ENCODE peak calls at places on chromosomes 13 and 19, in eight cellular contexts. One of them, this sample, is unnamed.

GRCh38 chr19:51156710-51157109 is 14.6 kb downstream of the SIGLEC7 start:
- DNase-seq in NCI-H1092 treated with DMSO at 0.1 percent for 48 hours: no peak
- DNase-seq in esophagus squamous epithelium: no peak
- DNase-seq in Caco-2: no peak
- DNase-seq in GDM1: no peak
- DNase-seq in NCI-H2081: no peak
- DNase-seq in stimulated activated CD4-positive, alpha-beta T cell treated with anti-CD3 and anti-CD28 coated beads, Interleukin-4, amount 100 ng/mL, for 48 hours: no peak
- DNase-seq in NCI-H446 treated with DMSO at 0.1 percent for 48 hours: no peak
- DNase-seq in this sample: no peak

GRCh38 chr13:73741111-73741510 is 393.1 kb downstream of the KLF12 start:
- DNase-seq in esophagus squamous epithelium: no peak
- DNase-seq in NCI-H1092 treated with DMSO at 0.1 percent for 48 hours: no peak
- DNase-seq in NCI-H2081: no peak
- DNase-seq in NCI-H446 treated with DMSO at 0.1 percent for 48 hours: no peak
- DNase-seq in Caco-2: no peak
- DNase-seq in GDM1: no peak
- DNase-seq in stimulated activated CD4-positive, alpha-beta T cell treated with anti-CD3 and anti-CD28 coated beads, Interleukin-4, amount 100 ng/mL, for 48 hours: no peak
- DNase-seq in this sample: no peak

GRCh38 chr19:43445426-43445825 is 20.0 kb downstream of the LYPD3 start:
- DNase-seq in Caco-2: no peak
- DNase-seq in NCI-H1092 treated with DMSO at 0.1 percent for 48 hours: no peak
- DNase-seq in stimulated activated CD4-positive, alpha-beta T cell treated with anti-CD3 and anti-CD28 coated beads, Interleukin-4, amount 100 ng/mL, for 48 hours: no peak
- DNase-seq in esophagus squamous epithelium: no peak
- DNase-seq in GDM1: no peak
- DNase-seq in NCI-H2081: no peak
- DNase-seq in NCI-H446 treated with DMSO at 0.1 percent for 48 hours: no peak
- DNase-seq in this sample: no peak

GRCh38 chr13:105979131-105979530 is 556.3 kb downstream of the EFNB2 start:
- DNase-seq in GDM1: no peak
- DNase-seq in Caco-2: peak; percentile 41
- DNase-seq in NCI-H2081: no peak
- DNase-seq in stimulated activated CD4-positive, alpha-beta T cell treated with anti-CD3 and anti-CD28 coated beads, Interleukin-4, amount 100 ng/mL, for 48 hours: no peak
- DNase-seq in esophagus squamous epithelium: no peak
- DNase-seq in NCI-H1092 treated with DMSO at 0.1 percent for 48 hours: no peak
- DNase-seq in NCI-H446 treated with DMSO at 0.1 percent for 48 hours: no peak
- DNase-seq in this sample: no peak

GRCh38 chr19:5143471-5144411 is 174.8 kb downstream of the KDM4B start:
- DNase-seq in esophagus squamous epithelium: no peak
- DNase-seq in NCI-H1092 treated with DMSO at 0.1 percent for 48 hours: no peak
- DNase-seq in GDM1: no peak
- DNase-seq in Caco-2: no peak
- DNase-seq in NCI-H446 treated with DMSO at 0.1 percent for 48 hours: no peak
- DNase-seq in NCI-H2081: no peak
- DNase-seq in stimulated activated CD4-positive, alpha-beta T cell treated with anti-CD3 and anti-CD28 coated beads, Interleukin-4, amount 100 ng/mL, for 48 hours: no peak
- DNase-seq in this sample: no peak

GRCh38 chr13:99288069-99288468 is 19.1 kb downstream of the GPR183 start:
- DNase-seq in NCI-H1092 treated with DMSO at 0.1 percent for 48 hours: peak; percentile 69
- DNase-seq in Caco-2: no peak
- DNase-seq in NCI-H2081: no peak
- DNase-seq in GDM1: no peak
- DNase-seq in stimulated activated CD4-positive, alpha-beta T cell treated with anti-CD3 and anti-CD28 coated beads, Interleukin-4, amount 100 ng/mL, for 48 hours: peak; percentile 62
- DNase-seq in esophagus squamous epithelium: no peak
- DNase-seq in NCI-H446 treated with DMSO at 0.1 percent for 48 hours: peak; percentile 79
- DNase-seq in this sample: no peak

GRCh38 chr13:40433577-40433976 is 232.9 kb downstream of the FOXO1 start:
- DNase-seq in NCI-H2081: no peak
- DNase-seq in GDM1: peak; percentile 32
- DNase-seq in Caco-2: no peak
- DNase-seq in NCI-H446 treated with DMSO at 0.1 percent for 48 hours: no peak
- DNase-seq in esophagus squamous epithelium: no peak
- DNase-seq in stimulated activated CD4-positive, alpha-beta T cell treated with anti-CD3 and anti-CD28 coated beads, Interleukin-4, amount 100 ng/mL, for 48 hours: peak; percentile 22
- DNase-seq in NCI-H1092 treated with DMSO at 0.1 percent for 48 hours: no peak
- DNase-seq in this sample: no peak

GRCh38 chr13:113437408-113438010 is 15.8 kb downstream of the ADPRHL1 start:
- DNase-seq in NCI-H1092 treated with DMSO at 0.1 percent for 48 hours: no peak
- DNase-seq in esophagus squamous epithelium: no peak
- DNase-seq in GDM1: no peak
- DNase-seq in Caco-2: no peak
- DNase-seq in NCI-H2081: no peak
- DNase-seq in stimulated activated CD4-positive, alpha-beta T cell treated with anti-CD3 and anti-CD28 coated beads, Interleukin-4, amount 100 ng/mL, for 48 hours: no peak
- DNase-seq in NCI-H446 treated with DMSO at 0.1 percent for 48 hours: no peak
- DNase-seq in this sample: no peak

GRCh38 chr13:26050568-26051230 is 1.1 kb downstream of the SHISA2 start:
- DNase-seq in stimulated activated CD4-positive, alpha-beta T cell treated with anti-CD3 and anti-CD28 coated beads, Interleukin-4, amount 100 ng/mL, for 48 hours: no peak
- DNase-seq in NCI-H446 treated with DMSO at 0.1 percent for 48 hours: no peak
- DNase-seq in Caco-2: no peak
- DNase-seq in NCI-H1092 treated with DMSO at 0.1 percent for 48 hours: peak; percentile 52
- DNase-seq in esophagus squamous epithelium: no peak
- DNase-seq in NCI-H2081: no peak
- DNase-seq in GDM1: no peak
- DNase-seq in this sample: no peak

GRCh38 chr19:4851551-4852290 is 15.7 kb downstream of the PLIN3 start:
- DNase-seq in GDM1: peak; percentile 18
- DNase-seq in NCI-H446 treated with DMSO at 0.1 percent for 48 hours: no peak
- DNase-seq in esophagus squamous epithelium: no peak
- DNase-seq in NCI-H2081: no peak
- DNase-seq in Caco-2: peak; percentile 76
- DNase-seq in NCI-H1092 treated with DMSO at 0.1 percent for 48 hours: peak; percentile 58
- DNase-seq in stimulated activated CD4-positive, alpha-beta T cell treated with anti-CD3 and anti-CD28 coated beads, Interleukin-4, amount 100 ng/mL, for 48 hours: peak; percentile 70
- DNase-seq in this sample: no peak

GRCh38 chr13:88063741-88064140 is 392.6 kb downstream of the SLITRK5 start:
- DNase-seq in esophagus squamous epithelium: no peak
- DNase-seq in NCI-H2081: no peak
- DNase-seq in Caco-2: no peak
- DNase-seq in NCI-H446 treated with DMSO at 0.1 percent for 48 hours: no peak
- DNase-seq in NCI-H1092 treated with DMSO at 0.1 percent for 48 hours: no peak
- DNase-seq in GDM1: no peak
- DNase-seq in stimulated activated CD4-positive, alpha-beta T cell treated with anti-CD3 and anti-CD28 coated beads, Interleukin-4, amount 100 ng/mL, for 48 hours: no peak
- DNase-seq in this sample: no peak

GRCh38 chr13:75347925-75348324 is 134.0 kb downstream of the TBC1D4 start:
- DNase-seq in GDM1: no peak
- DNase-seq in NCI-H1092 treated with DMSO at 0.1 percent for 48 hours: no peak
- DNase-seq in Caco-2: no peak
- DNase-seq in stimulated activated CD4-positive, alpha-beta T cell treated with anti-CD3 and anti-CD28 coated beads, Interleukin-4, amount 100 ng/mL, for 48 hours: no peak
- DNase-seq in esophagus squamous epithelium: no peak
- DNase-seq in NCI-H446 treated with DMSO at 0.1 percent for 48 hours: no peak
- DNase-seq in NCI-H2081: no peak
- DNase-seq in this sample: no peak

GRCh38 chr13:114045113-114045735 is 71.3 kb upstream of the C13orf46 start:
- DNase-seq in NCI-H1092 treated with DMSO at 0.1 percent for 48 hours: no peak
- DNase-seq in stimulated activated CD4-positive, alpha-beta T cell treated with anti-CD3 and anti-CD28 coated beads, Interleukin-4, amount 100 ng/mL, for 48 hours: no peak
- DNase-seq in NCI-H446 treated with DMSO at 0.1 percent for 48 hours: no peak
- DNase-seq in esophagus squamous epithelium: no peak
- DNase-seq in Caco-2: no peak
- DNase-seq in NCI-H2081: no peak
- DNase-seq in GDM1: no peak
- DNase-seq in this sample: no peak

GRCh38 chr19:1990230-1991017 is 25.1 kb downstream of the BTBD2 start:
- DNase-seq in Caco-2: no peak
- DNase-seq in NCI-H1092 treated with DMSO at 0.1 percent for 48 hours: no peak
- DNase-seq in GDM1: no peak
- DNase-seq in NCI-H2081: no peak
- DNase-seq in NCI-H446 treated with DMSO at 0.1 percent for 48 hours: no peak
- DNase-seq in esophagus squamous epithelium: no peak
- DNase-seq in stimulated activated CD4-positive, alpha-beta T cell treated with anti-CD3 and anti-CD28 coated beads, Interleukin-4, amount 100 ng/mL, for 48 hours: no peak
- DNase-seq in this sample: no peak

GRCh38 chr13:66879971-66880370 is 350.2 kb downstream of the PCDH9 start:
- DNase-seq in NCI-H446 treated with DMSO at 0.1 percent for 48 hours: no peak
- DNase-seq in NCI-H1092 treated with DMSO at 0.1 percent for 48 hours: no peak
- DNase-seq in esophagus squamous epithelium: no peak
- DNase-seq in GDM1: no peak
- DNase-seq in stimulated activated CD4-positive, alpha-beta T cell treated with anti-CD3 and anti-CD28 coated beads, Interleukin-4, amount 100 ng/mL, for 48 hours: no peak
- DNase-seq in NCI-H2081: no peak
- DNase-seq in Caco-2: no peak
- DNase-seq in this sample: no peak

GRCh38 chr19:54806516-54806838 is 3.1 kb downstream of the KIR2DL4 start:
- DNase-seq in stimulated activated CD4-positive, alpha-beta T cell treated with anti-CD3 and anti-CD28 coated beads, Interleukin-4, amount 100 ng/mL, for 48 hours: no peak
- DNase-seq in NCI-H2081: no peak
- DNase-seq in Caco-2: no peak
- DNase-seq in NCI-H1092 treated with DMSO at 0.1 percent for 48 hours: no peak
- DNase-seq in GDM1: no peak
- DNase-seq in NCI-H446 treated with DMSO at 0.1 percent for 48 hours: no peak
- DNase-seq in esophagus squamous epithelium: no peak
- DNase-seq in this sample: no peak

GRCh38 chr19:38978315-38978689 is 2.8 kb upstream of the FBXO17 start:
- DNase-seq in stimulated activated CD4-positive, alpha-beta T cell treated with anti-CD3 and anti-CD28 coated beads, Interleukin-4, amount 100 ng/mL, for 48 hours: no peak
- DNase-seq in NCI-H2081: no peak
- DNase-seq in NCI-H446 treated with DMSO at 0.1 percent for 48 hours: no peak
- DNase-seq in GDM1: no peak
- DNase-seq in NCI-H1092 treated with DMSO at 0.1 percent for 48 hours: no peak
- DNase-seq in esophagus squamous epithelium: no peak
- DNase-seq in Caco-2: no peak
- DNase-seq in this sample: peak; percentile 32

GRCh38 chr13:101691326-101691725 is 238.9 kb downstream of the ITGBL1 start:
- DNase-seq in Caco-2: no peak
- DNase-seq in NCI-H1092 treated with DMSO at 0.1 percent for 48 hours: no peak
- DNase-seq in esophagus squamous epithelium: no peak
- DNase-seq in stimulated activated CD4-positive, alpha-beta T cell treated with anti-CD3 and anti-CD28 coated beads, Interleukin-4, amount 100 ng/mL, for 48 hours: no peak
- DNase-seq in NCI-H446 treated with DMSO at 0.1 percent for 48 hours: peak; percentile 76
- DNase-seq in GDM1: no peak
- DNase-seq in NCI-H2081: peak; percentile 24
- DNase-seq in this sample: no peak

GRCh38 chr19:2775556-2776430 is 7.3 kb downstream of the SGTA start:
- DNase-seq in esophagus squamous epithelium: peak; percentile 22
- DNase-seq in NCI-H2081: no peak
- DNase-seq in stimulated activated CD4-positive, alpha-beta T cell treated with anti-CD3 and anti-CD28 coated beads, Interleukin-4, amount 100 ng/mL, for 48 hours: peak; percentile 74
- DNase-seq in Caco-2: no peak
- DNase-seq in GDM1: peak; percentile 52
- DNase-seq in NCI-H1092 treated with DMSO at 0.1 percent for 48 hours: no peak
- DNase-seq in NCI-H446 treated with DMSO at 0.1 percent for 48 hours: no peak
- DNase-seq in this sample: no peak

GRCh38 chr19:21149877-21150276 is 8.0 kb downstream of the ZNF431 start:
- DNase-seq in Caco-2: no peak
- DNase-seq in GDM1: no peak
- DNase-seq in stimulated activated CD4-positive, alpha-beta T cell treated with anti-CD3 and anti-CD28 coated beads, Interleukin-4, amount 100 ng/mL, for 48 hours: no peak
- DNase-seq in esophagus squamous epithelium: no peak
- DNase-seq in NCI-H1092 treated with DMSO at 0.1 percent for 48 hours: no peak
- DNase-seq in NCI-H2081: no peak
- DNase-seq in NCI-H446 treated with DMSO at 0.1 percent for 48 hours: no peak
- DNase-seq in this sample: no peak

GRCh38 chr19:4969772-4970531 is 1.0 kb downstream of the KDM4B start:
- DNase-seq in esophagus squamous epithelium: no peak
- DNase-seq in NCI-H446 treated with DMSO at 0.1 percent for 48 hours: no peak
- DNase-seq in Caco-2: no peak
- DNase-seq in NCI-H1092 treated with DMSO at 0.1 percent for 48 hours: no peak
- DNase-seq in stimulated activated CD4-positive, alpha-beta T cell treated with anti-CD3 and anti-CD28 coated beads, Interleukin-4, amount 100 ng/mL, for 48 hours: no peak
- DNase-seq in NCI-H2081: no peak
- DNase-seq in GDM1: no peak
- DNase-seq in this sample: no peak

GRCh38 chr19:677201-677600 is 1.0 kb downstream of the FSTL3 start:
- DNase-seq in NCI-H2081: no peak
- DNase-seq in stimulated activated CD4-positive, alpha-beta T cell treated with anti-CD3 and anti-CD28 coated beads, Interleukin-4, amount 100 ng/mL, for 48 hours: no peak
- DNase-seq in GDM1: no peak
- DNase-seq in esophagus squamous epithelium: no peak
- DNase-seq in NCI-H1092 treated with DMSO at 0.1 percent for 48 hours: no peak
- DNase-seq in Caco-2: peak; percentile 49
- DNase-seq in NCI-H446 treated with DMSO at 0.1 percent for 48 hours: peak; percentile 4
- DNase-seq in this sample: no peak

GRCh38 chr13:53545340-53545941 is 516.8 kb downstream of the OLFM4 start:
- DNase-seq in NCI-H1092 treated with DMSO at 0.1 percent for 48 hours: no peak
- DNase-seq in esophagus squamous epithelium: no peak
- DNase-seq in Caco-2: no peak
- DNase-seq in NCI-H2081: no peak
- DNase-seq in stimulated activated CD4-positive, alpha-beta T cell treated with anti-CD3 and anti-CD28 coated beads, Interleukin-4, amount 100 ng/mL, for 48 hours: no peak
- DNase-seq in GDM1: no peak
- DNase-seq in NCI-H446 treated with DMSO at 0.1 percent for 48 hours: no peak
- DNase-seq in this sample: no peak

GRCh38 chr19:455851-456546 is 4.8 kb downstream of the SHC2 start:
- DNase-seq in NCI-H2081: no peak
- DNase-seq in esophagus squamous epithelium: no peak
- DNase-seq in GDM1: no peak
- DNase-seq in NCI-H446 treated with DMSO at 0.1 percent for 48 hours: no peak
- DNase-seq in NCI-H1092 treated with DMSO at 0.1 percent for 48 hours: no peak
- DNase-seq in Caco-2: no peak
- DNase-seq in stimulated activated CD4-positive, alpha-beta T cell treated with anti-CD3 and anti-CD28 coated beads, Interleukin-4, amount 100 ng/mL, for 48 hours: no peak
- DNase-seq in this sample: no peak

GRCh38 chr19:4043966-4044365 is 22.7 kb downstream of the ZBTB7A start:
- DNase-seq in NCI-H2081: no peak
- DNase-seq in GDM1: no peak
- DNase-seq in esophagus squamous epithelium: no peak
- DNase-seq in Caco-2: no peak
- DNase-seq in NCI-H1092 treated with DMSO at 0.1 percent for 48 hours: no peak
- DNase-seq in NCI-H446 treated with DMSO at 0.1 percent for 48 hours: no peak
- DNase-seq in stimulated activated CD4-positive, alpha-beta T cell treated with anti-CD3 and anti-CD28 coated beads, Interleukin-4, amount 100 ng/mL, for 48 hours: no peak
- DNase-seq in this sample: no peak

GRCh38 chr13:40536443-40537113 is 129.9 kb downstream of the FOXO1 start:
- DNase-seq in stimulated activated CD4-positive, alpha-beta T cell treated with anti-CD3 and anti-CD28 coated beads, Interleukin-4, amount 100 ng/mL, for 48 hours: no peak
- DNase-seq in NCI-H1092 treated with DMSO at 0.1 percent for 48 hours: no peak
- DNase-seq in NCI-H446 treated with DMSO at 0.1 percent for 48 hours: no peak
- DNase-seq in esophagus squamous epithelium: no peak
- DNase-seq in Caco-2: peak; percentile 74
- DNase-seq in NCI-H2081: no peak
- DNase-seq in GDM1: no peak
- DNase-seq in this sample: no peak

GRCh38 chr13:44272692-44273091 is 100.9 kb upstream of the SERP2 start:
- DNase-seq in NCI-H2081: no peak
- DNase-seq in NCI-H446 treated with DMSO at 0.1 percent for 48 hours: no peak
- DNase-seq in NCI-H1092 treated with DMSO at 0.1 percent for 48 hours: no peak
- DNase-seq in stimulated activated CD4-positive, alpha-beta T cell treated with anti-CD3 and anti-CD28 coated beads, Interleukin-4, amount 100 ng/mL, for 48 hours: no peak
- DNase-seq in GDM1: no peak
- DNase-seq in esophagus squamous epithelium: no peak
- DNase-seq in Caco-2: no peak
- DNase-seq in this sample: no peak

GRCh38 chr13:29948791-29949190 is 98.4 kb upstream of the UBL3 start:
- DNase-seq in esophagus squamous epithelium: no peak
- DNase-seq in Caco-2: no peak
- DNase-seq in NCI-H446 treated with DMSO at 0.1 percent for 48 hours: no peak
- DNase-seq in NCI-H2081: no peak
- DNase-seq in stimulated activated CD4-positive, alpha-beta T cell treated with anti-CD3 and anti-CD28 coated beads, Interleukin-4, amount 100 ng/mL, for 48 hours: no peak
- DNase-seq in GDM1: no peak
- DNase-seq in NCI-H1092 treated with DMSO at 0.1 percent for 48 hours: no peak
- DNase-seq in this sample: no peak

GRCh38 chr13:72205773-72206172 is 338.8 kb upstream of the DACH1 start:
- DNase-seq in Caco-2: no peak
- DNase-seq in stimulated activated CD4-positive, alpha-beta T cell treated with anti-CD3 and anti-CD28 coated beads, Interleukin-4, amount 100 ng/mL, for 48 hours: no peak
- DNase-seq in NCI-H2081: no peak
- DNase-seq in NCI-H446 treated with DMSO at 0.1 percent for 48 hours: no peak
- DNase-seq in esophagus squamous epithelium: no peak
- DNase-seq in NCI-H1092 treated with DMSO at 0.1 percent for 48 hours: no peak
- DNase-seq in GDM1: no peak
- DNase-seq in this sample: no peak

GRCh38 chr19:1315470-1316166 is 29.9 kb downstream of the EFNA2 start:
- DNase-seq in NCI-H446 treated with DMSO at 0.1 percent for 48 hours: no peak
- DNase-seq in NCI-H2081: peak; percentile 30
- DNase-seq in stimulated activated CD4-positive, alpha-beta T cell treated with anti-CD3 and anti-CD28 coated beads, Interleukin-4, amount 100 ng/mL, for 48 hours: peak; percentile 23
- DNase-seq in esophagus squamous epithelium: no peak
- DNase-seq in GDM1: peak; percentile 31
- DNase-seq in NCI-H1092 treated with DMSO at 0.1 percent for 48 hours: peak; percentile 19
- DNase-seq in Caco-2: peak; percentile 76
- DNase-seq in this sample: no peak

GRCh38 chr19:45474941-45475516 is 7.2 kb downstream of the FOSB start:
- DNase-seq in NCI-H446 treated with DMSO at 0.1 percent for 48 hours: no peak
- DNase-seq in NCI-H1092 treated with DMSO at 0.1 percent for 48 hours: no peak
- DNase-seq in NCI-H2081: no peak
- DNase-seq in Caco-2: no peak
- DNase-seq in stimulated activated CD4-positive, alpha-beta T cell treated with anti-CD3 and anti-CD28 coated beads, Interleukin-4, amount 100 ng/mL, for 48 hours: no peak
- DNase-seq in GDM1: no peak
- DNase-seq in esophagus squamous epithelium: no peak
- DNase-seq in this sample: no peak

GRCh38 chr19:42512743-42513304 is 15.5 kb downstream of the CEACAM1 start:
- DNase-seq in GDM1: no peak
- DNase-seq in NCI-H2081: no peak
- DNase-seq in esophagus squamous epithelium: no peak
- DNase-seq in stimulated activated CD4-positive, alpha-beta T cell treated with anti-CD3 and anti-CD28 coated beads, Interleukin-4, amount 100 ng/mL, for 48 hours: no peak
- DNase-seq in NCI-H1092 treated with DMSO at 0.1 percent for 48 hours: no peak
- DNase-seq in NCI-H446 treated with DMSO at 0.1 percent for 48 hours: no peak
- DNase-seq in Caco-2: no peak
- DNase-seq in this sample: no peak

GRCh38 chr19:1577090-1577928 is 9.2 kb upstream of the MEX3D start:
- DNase-seq in Caco-2: no peak
- DNase-seq in esophagus squamous epithelium: no peak
- DNase-seq in GDM1: no peak
- DNase-seq in NCI-H2081: no peak
- DNase-seq in NCI-H1092 treated with DMSO at 0.1 percent for 48 hours: peak; percentile 60
- DNase-seq in NCI-H446 treated with DMSO at 0.1 percent for 48 hours: no peak
- DNase-seq in stimulated activated CD4-positive, alpha-beta T cell treated with anti-CD3 and anti-CD28 coated beads, Interleukin-4, amount 100 ng/mL, for 48 hours: no peak
- DNase-seq in this sample: no peak

GRCh38 chr19:3375221-3376088 is 9.1 kb downstream of the NFIC start:
- DNase-seq in stimulated activated CD4-positive, alpha-beta T cell treated with anti-CD3 and anti-CD28 coated beads, Interleukin-4, amount 100 ng/mL, for 48 hours: no peak
- DNase-seq in Caco-2: no peak
- DNase-seq in NCI-H446 treated with DMSO at 0.1 percent for 48 hours: no peak
- DNase-seq in NCI-H2081: no peak
- DNase-seq in esophagus squamous epithelium: no peak
- DNase-seq in NCI-H1092 treated with DMSO at 0.1 percent for 48 hours: no peak
- DNase-seq in GDM1: no peak
- DNase-seq in this sample: no peak